ENCODE peak calls at places on chromosome 12, in nine cellular contexts. One of them, this sample, is unnamed.

GRCh38 chr12:88854260-88854659 is 274.0 kb upstream of the KITLG start:
- DNase-seq in adrenal gland: no peak
- DNase-seq in GM23338: no peak
- DNase-seq in CD8-positive, alpha-beta memory T cell: no peak
- DNase-seq in small intestine: no peak
- DNase-seq in CD4-positive, alpha-beta T cell: no peak
- DNase-seq in OCI-LY7: no peak
- DNase-seq in psoas muscle: no peak
- DNase-seq in dorsolateral prefrontal cortex: no peak
- DNase-seq in this sample: no peak

GRCh38 chr12:114625294-114625851 is 58.6 kb downstream of the TBX3 start:
- DNase-seq in adrenal gland: peak
- DNase-seq in GM23338: peak
- DNase-seq in CD8-positive, alpha-beta memory T cell: no peak
- DNase-seq in small intestine: peak
- DNase-seq in CD4-positive, alpha-beta T cell: no peak
- DNase-seq in OCI-LY7: peak
- DNase-seq in psoas muscle: no peak
- DNase-seq in dorsolateral prefrontal cortex: no peak
- DNase-seq in this sample: no peak

GRCh38 chr12:100375023-100375737 is 18.3 kb downstream of the SLC17A8 start:
- DNase-seq in adrenal gland: no peak
- DNase-seq in GM23338: peak
- DNase-seq in CD8-positive, alpha-beta memory T cell: no peak
- DNase-seq in small intestine: peak
- DNase-seq in CD4-positive, alpha-beta T cell: no peak
- DNase-seq in OCI-LY7: no peak
- DNase-seq in psoas muscle: peak
- DNase-seq in dorsolateral prefrontal cortex: peak
- DNase-seq in this sample: peak

GRCh38 chr12:58907326-58907855 is 12.9 kb downstream of the LRIG3 start:
- DNase-seq in adrenal gland: no peak
- DNase-seq in GM23338: no peak
- DNase-seq in CD8-positive, alpha-beta memory T cell: no peak
- DNase-seq in small intestine: no peak
- DNase-seq in CD4-positive, alpha-beta T cell: no peak
- DNase-seq in OCI-LY7: no peak
- DNase-seq in psoas muscle: no peak
- DNase-seq in dorsolateral prefrontal cortex: no peak
- DNase-seq in this sample: no peak

GRCh38 chr12:108530141-108530540 is 15.1 kb downstream of the FICD start:
- DNase-seq in adrenal gland: no peak
- DNase-seq in GM23338: no peak
- DNase-seq in CD8-positive, alpha-beta memory T cell: no peak
- DNase-seq in small intestine: no peak
- DNase-seq in CD4-positive, alpha-beta T cell: no peak
- DNase-seq in OCI-LY7: no peak
- DNase-seq in psoas muscle: no peak
- DNase-seq in dorsolateral prefrontal cortex: no peak
- DNase-seq in this sample: no peak

GRCh38 chr12:13167226-13167625 is 29.3 kb upstream of the EMP1 start:
- DNase-seq in adrenal gland: no peak
- DNase-seq in GM23338: no peak
- DNase-seq in CD8-positive, alpha-beta memory T cell: no peak
- DNase-seq in small intestine: no peak
- DNase-seq in CD4-positive, alpha-beta T cell: no peak
- DNase-seq in OCI-LY7: no peak
- DNase-seq in psoas muscle: no peak
- DNase-seq in dorsolateral prefrontal cortex: no peak
- DNase-seq in this sample: no peak

GRCh38 chr12:14567311-14568195 is at the start of gene PLBD1:
- DNase-seq in adrenal gland: peak
- DNase-seq in GM23338: peak
- DNase-seq in CD8-positive, alpha-beta memory T cell: no peak
- DNase-seq in small intestine: peak
- DNase-seq in CD4-positive, alpha-beta T cell: no peak
- DNase-seq in OCI-LY7: peak
- DNase-seq in psoas muscle: peak
- DNase-seq in dorsolateral prefrontal cortex: peak
- DNase-seq in this sample: peak

GRCh38 chr12:46154221-46154975 is 114.4 kb downstream of the SLC38A1 start:
- DNase-seq in adrenal gland: no peak
- DNase-seq in GM23338: no peak
- DNase-seq in CD8-positive, alpha-beta memory T cell: no peak
- DNase-seq in small intestine: no peak
- DNase-seq in CD4-positive, alpha-beta T cell: no peak
- DNase-seq in OCI-LY7: no peak
- DNase-seq in psoas muscle: no peak
- DNase-seq in dorsolateral prefrontal cortex: no peak
- DNase-seq in this sample: no peak

GRCh38 chr12:109753054-109753401 is 39.4 kb downstream of the FAM222A start:
- DNase-seq in adrenal gland: peak
- DNase-seq in GM23338: no peak
- DNase-seq in CD8-positive, alpha-beta memory T cell: no peak
- DNase-seq in small intestine: no peak
- DNase-seq in CD4-positive, alpha-beta T cell: peak
- DNase-seq in OCI-LY7: no peak
- DNase-seq in psoas muscle: no peak
- DNase-seq in dorsolateral prefrontal cortex: no peak
- DNase-seq in this sample: peak

GRCh38 chr12:103834897-103835390 is 6.1 kb downstream of the NT5DC3 start:
- DNase-seq in adrenal gland: no peak
- DNase-seq in GM23338: no peak
- DNase-seq in CD8-positive, alpha-beta memory T cell: no peak
- DNase-seq in small intestine: no peak
- DNase-seq in CD4-positive, alpha-beta T cell: no peak
- DNase-seq in OCI-LY7: no peak
- DNase-seq in psoas muscle: no peak
- DNase-seq in dorsolateral prefrontal cortex: no peak
- DNase-seq in this sample: no peak

GRCh38 chr12:96522283-96522682 is 32.9 kb downstream of the CFAP54 start:
- DNase-seq in adrenal gland: no peak
- DNase-seq in GM23338: peak
- DNase-seq in CD8-positive, alpha-beta memory T cell: no peak
- DNase-seq in small intestine: no peak
- DNase-seq in CD4-positive, alpha-beta T cell: no peak
- DNase-seq in OCI-LY7: no peak
- DNase-seq in psoas muscle: no peak
- DNase-seq in dorsolateral prefrontal cortex: no peak
- DNase-seq in this sample: no peak

GRCh38 chr12:113222730-113223531 is 1.7 kb downstream of the TPCN1 start:
- DNase-seq in adrenal gland: no peak
- DNase-seq in GM23338: peak
- DNase-seq in CD8-positive, alpha-beta memory T cell: peak
- DNase-seq in small intestine: peak
- DNase-seq in CD4-positive, alpha-beta T cell: no peak
- DNase-seq in OCI-LY7: peak
- DNase-seq in psoas muscle: peak
- DNase-seq in dorsolateral prefrontal cortex: no peak
- DNase-seq in this sample: peak

GRCh38 chr12:78146365-78146772 is 315.7 kb downstream of the NAV3 start:
- DNase-seq in adrenal gland: no peak
- DNase-seq in GM23338: peak
- DNase-seq in CD8-positive, alpha-beta memory T cell: no peak
- DNase-seq in small intestine: peak
- DNase-seq in CD4-positive, alpha-beta T cell: no peak
- DNase-seq in OCI-LY7: peak
- DNase-seq in psoas muscle: no peak
- DNase-seq in dorsolateral prefrontal cortex: no peak
- DNase-seq in this sample: no peak

GRCh38 chr12:82055391-82055790 is 296.2 kb upstream of the PPFIA2 start:
- DNase-seq in adrenal gland: no peak
- DNase-seq in GM23338: no peak
- DNase-seq in CD8-positive, alpha-beta memory T cell: no peak
- DNase-seq in small intestine: no peak
- DNase-seq in CD4-positive, alpha-beta T cell: no peak
- DNase-seq in OCI-LY7: no peak
- DNase-seq in psoas muscle: no peak
- DNase-seq in dorsolateral prefrontal cortex: no peak
- DNase-seq in this sample: no peak

DNA sequence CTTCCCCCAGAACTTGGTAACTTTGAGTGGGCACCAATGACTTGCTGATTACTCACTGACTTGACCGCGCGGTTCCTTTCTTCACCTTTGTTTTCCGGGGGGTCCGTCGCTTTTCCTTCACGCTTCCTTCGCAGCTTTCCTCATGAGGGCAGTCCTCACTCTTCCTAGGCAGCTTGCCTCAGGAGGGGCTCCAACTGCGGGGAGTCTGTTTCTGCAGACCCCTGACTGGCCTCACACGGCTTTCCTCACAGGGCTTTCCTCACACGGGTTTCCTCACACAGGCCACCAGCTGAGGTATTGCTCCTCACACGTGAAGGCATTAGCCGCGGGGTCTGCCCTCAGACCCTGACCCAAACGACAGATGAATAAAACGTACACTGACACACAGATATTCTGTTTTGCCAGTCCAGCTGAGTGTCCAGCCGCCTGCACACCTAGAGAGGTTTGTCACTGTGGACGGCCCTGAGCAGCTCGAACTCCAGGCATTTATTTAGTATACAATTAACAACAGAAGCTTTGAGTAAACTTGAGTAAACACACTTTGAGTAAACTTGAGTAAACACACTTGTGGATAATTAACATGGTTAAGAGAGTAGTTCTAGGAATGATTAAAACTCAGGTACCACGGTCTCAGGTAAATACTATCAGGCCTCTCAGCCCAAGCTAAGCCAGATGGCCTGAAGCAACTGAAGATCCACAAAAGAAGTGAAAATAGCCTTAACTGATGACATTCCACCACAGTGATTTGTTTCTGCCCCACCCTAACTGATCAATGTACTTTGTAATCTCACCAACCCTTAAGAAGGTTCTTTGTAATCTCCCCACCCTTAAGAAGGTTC is 16.1 kb upstream of the LYZ start:
- DNase-seq in adrenal gland: no peak
- DNase-seq in GM23338: no peak
- DNase-seq in CD8-positive, alpha-beta memory T cell: no peak
- DNase-seq in small intestine: peak
- DNase-seq in CD4-positive, alpha-beta T cell: no peak
- DNase-seq in OCI-LY7: no peak
- DNase-seq in psoas muscle: no peak
- DNase-seq in dorsolateral prefrontal cortex: no peak
- DNase-seq in this sample: no peak
- H3K27ac ChIP-seq in adrenal gland: no peak
- H3K27ac ChIP-seq in GM23338: peak
- H3K27ac ChIP-seq in CD8-positive, alpha-beta memory T cell: no peak
- H3K27ac ChIP-seq in small intestine: peak
- H3K27ac ChIP-seq in CD4-positive, alpha-beta T cell: peak
- H3K27ac ChIP-seq in OCI-LY7: no peak
- H3K27ac ChIP-seq in psoas muscle: no peak
- H3K27ac ChIP-seq in dorsolateral prefrontal cortex: no peak
- H3K27ac ChIP-seq in this sample: no peak

GRCh38 chr12:110844131-110844530 is 2.7 kb upstream of the CCDC63 start:
- DNase-seq in adrenal gland: no peak
- DNase-seq in GM23338: no peak
- DNase-seq in CD8-positive, alpha-beta memory T cell: no peak
- DNase-seq in small intestine: no peak
- DNase-seq in CD4-positive, alpha-beta T cell: no peak
- DNase-seq in OCI-LY7: no peak
- DNase-seq in psoas muscle: no peak
- DNase-seq in dorsolateral prefrontal cortex: no peak
- DNase-seq in this sample: no peak
- H3K27ac ChIP-seq in adrenal gland: peak
- H3K27ac ChIP-seq in GM23338: no peak
- H3K27ac ChIP-seq in CD8-positive, alpha-beta memory T cell: no peak
- H3K27ac ChIP-seq in small intestine: no peak
- H3K27ac ChIP-seq in CD4-positive, alpha-beta T cell: no peak
- H3K27ac ChIP-seq in OCI-LY7: no peak
- H3K27ac ChIP-seq in psoas muscle: no peak
- H3K27ac ChIP-seq in dorsolateral prefrontal cortex: no peak
- H3K27ac ChIP-seq in this sample: no peak

GRCh38 chr12:6640497-6640896 is 4.7 kb upstream of the LPAR5 start:
- DNase-seq in adrenal gland: no peak
- DNase-seq in GM23338: no peak
- DNase-seq in CD8-positive, alpha-beta memory T cell: no peak
- DNase-seq in small intestine: no peak
- DNase-seq in CD4-positive, alpha-beta T cell: no peak
- DNase-seq in OCI-LY7: no peak
- DNase-seq in psoas muscle: no peak
- DNase-seq in dorsolateral prefrontal cortex: no peak
- DNase-seq in this sample: no peak
- H3K27ac ChIP-seq in adrenal gland: no peak
- H3K27ac ChIP-seq in GM23338: no peak
- H3K27ac ChIP-seq in CD8-positive, alpha-beta memory T cell: no peak
- H3K27ac ChIP-seq in small intestine: no peak
- H3K27ac ChIP-seq in CD4-positive, alpha-beta T cell: no peak
- H3K27ac ChIP-seq in OCI-LY7: no peak
- H3K27ac ChIP-seq in psoas muscle: no peak
- H3K27ac ChIP-seq in dorsolateral prefrontal cortex: no peak
- H3K27ac ChIP-seq in this sample: no peak

GRCh38 chr12:123398918-123399617 is 15.1 kb downstream of the KMT5A start:
- DNase-seq in adrenal gland: no peak
- DNase-seq in GM23338: no peak
- DNase-seq in CD8-positive, alpha-beta memory T cell: no peak
- DNase-seq in small intestine: no peak
- DNase-seq in CD4-positive, alpha-beta T cell: no peak
- DNase-seq in OCI-LY7: no peak
- DNase-seq in psoas muscle: peak
- DNase-seq in dorsolateral prefrontal cortex: no peak
- DNase-seq in this sample: peak
- H3K27ac ChIP-seq in adrenal gland: peak
- H3K27ac ChIP-seq in GM23338: no peak
- H3K27ac ChIP-seq in CD8-positive, alpha-beta memory T cell: no peak
- H3K27ac ChIP-seq in small intestine: no peak
- H3K27ac ChIP-seq in CD4-positive, alpha-beta T cell: no peak
- H3K27ac ChIP-seq in OCI-LY7: no peak
- H3K27ac ChIP-seq in psoas muscle: peak
- H3K27ac ChIP-seq in dorsolateral prefrontal cortex: peak
- H3K27ac ChIP-seq in this sample: peak

GRCh38 chr12:72288911-72289310 is 16.7 kb downstream of the TRHDE start:
- DNase-seq in adrenal gland: no peak
- DNase-seq in GM23338: no peak
- DNase-seq in CD8-positive, alpha-beta memory T cell: no peak
- DNase-seq in small intestine: no peak
- DNase-seq in CD4-positive, alpha-beta T cell: no peak
- DNase-seq in OCI-LY7: no peak
- DNase-seq in psoas muscle: no peak
- DNase-seq in dorsolateral prefrontal cortex: no peak
- DNase-seq in this sample: no peak
- H3K27ac ChIP-seq in adrenal gland: no peak
- H3K27ac ChIP-seq in GM23338: no peak
- H3K27ac ChIP-seq in CD8-positive, alpha-beta memory T cell: no peak
- H3K27ac ChIP-seq in small intestine: no peak
- H3K27ac ChIP-seq in CD4-positive, alpha-beta T cell: no peak
- H3K27ac ChIP-seq in OCI-LY7: no peak
- H3K27ac ChIP-seq in psoas muscle: no peak
- H3K27ac ChIP-seq in dorsolateral prefrontal cortex: no peak
- H3K27ac ChIP-seq in this sample: no peak

GRCh38 chr12:93380480-93381121 is 2.9 kb downstream of the NUDT4 start:
- DNase-seq in adrenal gland: no peak
- DNase-seq in GM23338: peak
- DNase-seq in CD8-positive, alpha-beta memory T cell: no peak
- DNase-seq in small intestine: no peak
- DNase-seq in CD4-positive, alpha-beta T cell: no peak
- DNase-seq in OCI-LY7: peak
- DNase-seq in psoas muscle: no peak
- DNase-seq in dorsolateral prefrontal cortex: no peak
- DNase-seq in this sample: no peak
- H3K27ac ChIP-seq in adrenal gland: peak
- H3K27ac ChIP-seq in GM23338: peak
- H3K27ac ChIP-seq in CD8-positive, alpha-beta memory T cell: peak
- H3K27ac ChIP-seq in small intestine: no peak
- H3K27ac ChIP-seq in CD4-positive, alpha-beta T cell: no peak
- H3K27ac ChIP-seq in OCI-LY7: no peak
- H3K27ac ChIP-seq in psoas muscle: peak
- H3K27ac ChIP-seq in dorsolateral prefrontal cortex: peak
- H3K27ac ChIP-seq in this sample: no peak